ENCODE peak calls at places on chromosome 2, in four cellular contexts. I is GM12891, D is HepG2, U is HCT116. B is an unnamed sample.

GRCh38 chr2:22887426-22887825 is 497.6 kb upstream of the KLHL29 start:
- DNase-seq in I (no peak), D (no peak), U (no peak), B (no peak)

GRCh38 chr2:217147751-217148318 is 288.0 kb upstream of the TNP1 start:
- DNase-seq in I (no peak), D (no peak), U (no peak), B (no peak)

GRCh38 chr2:210480764-210481163 is 4.2 kb upstream of the LANCL1 start:
- DNase-seq in I (no peak), D (no peak), U (no peak), B (no peak)

GRCh38 chr2:128169497-128169896 is 78.5 kb downstream of the UGGT1 start:
- DNase-seq in I (no peak), D (peak), U (no peak), B (no peak)

GRCh38 chr2:54927751-54928615 is 122.3 kb downstream of the RTN4 start:
- DNase-seq in I (no peak), D (no peak), U (no peak), B (no peak)

GRCh38 chr2:30201990-30202389 is 29.3 kb upstream of the LBH start:
- DNase-seq in I (no peak), D (no peak), U (no peak), B (no peak)

GRCh38 chr2:158618859-158619490 is 162.2 kb downstream of the PKP4 start:
- DNase-seq in I (no peak), D (peak), U (no peak), B (no peak)

GRCh38 chr2:30139131-30139870 is 7.5 kb upstream of the YPEL5 start:
- DNase-seq in I (no peak), D (no peak), U (no peak), B (no peak)

GRCh38 chr2:85578243-85579180 is 1.1 kb downstream of the VAMP8 start:
- DNase-seq in I (no peak), D (no peak), U (no peak), B (no peak)

GRCh38 chr2:172777431-172777830 is 41.8 kb downstream of the RAPGEF4 start:
- DNase-seq in I (no peak), D (no peak), U (no peak), B (no peak)

GRCh38 chr2:203692039-203692710 is 14.3 kb upstream of the CD28 start:
- DNase-seq in I (no peak), D (peak), U (no peak), B (no peak)

GRCh38 chr2:11833601-11834000 is 87.2 kb downstream of the LPIN1 start:
- DNase-seq in I (no peak), D (no peak), U (no peak), B (no peak)

GRCh38 chr2:22020101-22020742 is 896.5 kb downstream of the TDRD15 start:
- DNase-seq in I (no peak), D (no peak), U (no peak), B (no peak)

GRCh38 chr2:43406643-43407042 is 180.2 kb upstream of the ZFP36L2 start:
- DNase-seq in I (no peak), D (no peak), U (no peak), B (no peak)

GRCh38 chr2:10776231-10776977 is 36.2 kb downstream of the PDIA6 start:
- DNase-seq in I (no peak), D (no peak), U (no peak), B (no peak)

GRCh38 chr2:167438206-167438605 is 549.9 kb downstream of the XIRP2 start:
- DNase-seq in I (no peak), D (peak), U (no peak), B (no peak)

GRCh38 chr2:190860985-190861721 is 19.5 kb upstream of the GLS start:
- DNase-seq in I (no peak), D (no peak), U (no peak), B (no peak)

GRCh38 chr2:22450831-22451230 is 934.1 kb upstream of the KLHL29 start:
- DNase-seq in I (no peak), D (no peak), U (no peak), B (no peak)

GRCh38 chr2:32357545-32358482 is 991 bp downstream of the BIRC6 start:
- DNase-seq in I (peak), D (peak), U (peak), B (peak)

GRCh38 chr2:222232846-222233245 is 66.0 kb downstream of the PAX3 start:
- DNase-seq in I (no peak), D (no peak), U (no peak), B (no peak)

GRCh38 chr2:59926706-59927105 is 626.7 kb downstream of the BCL11A start:
- DNase-seq in I (no peak), D (no peak), U (no peak), B (no peak)

GRCh38 chr2:150944315-150944714 is 317.3 kb downstream of the RBM43 start:
- DNase-seq in I (no peak), D (no peak), U (no peak), B (no peak)

GRCh38 chr2:45177870-45178269 is 168.6 kb upstream of the SIX2 start:
- DNase-seq in I (no peak), D (no peak), U (no peak), B (no peak)

GRCh38 chr2:227395556-227395955 is 7.8 kb upstream of the SCYGR1 start:
- DNase-seq in I (no peak), D (no peak), U (no peak), B (no peak)

GRCh38 chr2:203534486-203535077 is 519 bp downstream of the RAPH1 start:
- DNase-seq in I (peak), D (peak), U (no peak), B (peak)

GRCh38 chr2:78020500-78020899 is 498.3 kb upstream of the LRRTM4 start:
- DNase-seq in I (no peak), D (no peak), U (no peak), B (no peak)

GRCh38 chr2:20999906-21000645 is 43.8 kb downstream of the APOB start:
- DNase-seq in I (no peak), D (no peak), U (no peak), B (no peak)

GRCh38 chr2:1544478-1545069 is 131.3 kb downstream of the TPO start:
- DNase-seq in I (no peak), D (no peak), U (no peak), B (no peak)

GRCh38 chr2:202632682-202633081 is 2.1 kb upstream of the FAM117B start:
- DNase-seq in I (no peak), D (no peak), U (no peak), B (no peak)

GRCh38 chr2:106147665-106148064 is 46.4 kb downstream of the UXS1 start:
- DNase-seq in I (no peak), D (no peak), U (no peak), B (no peak)

GRCh38 chr2:235988271-235989015 is 179.7 kb downstream of the GBX2 start:
- DNase-seq in I (no peak), D (no peak), U (no peak), B (no peak)

GRCh38 chr2:135612319-135612718 is 81.0 kb downstream of the R3HDM1 start:
- DNase-seq in I (no peak), D (no peak), U (no peak), B (no peak)

GRCh38 chr2:102850888-102851287 is 89.1 kb downstream of the TMEM182 start:
- DNase-seq in I (no peak), D (no peak), U (no peak), B (no peak)

GRCh38 chr2:70565039-70565731 is 11.6 kb upstream of the TGFA start:
- DNase-seq in I (no peak), D (peak), U (no peak), B (no peak)

GRCh38 chr2:187769437-187769836 is 215.2 kb upstream of the TFPI start:
- DNase-seq in I (no peak), D (no peak), U (no peak), B (no peak)
- TF ChIP-seq POLR2AphosphoS5 in I (no peak), D (no peak), U (no peak), B (no peak)

GRCh38 chr2:179263460-179264237 is 983 bp downstream of the SESTD1 start:
- DNase-seq in I (no peak), D (peak), U (no peak), B (peak)
- TF ChIP-seq POLR2A in I (no peak), D (no peak), U (no peak), B (peak)

GRCh38 chr2:27798476-27798875 is 27.0 kb downstream of the MRPL33 start:
- DNase-seq in I (no peak), D (no peak), U (no peak), B (no peak)

GRCh38 chr2:27796991-27797752 is 25.7 kb downstream of the MRPL33 start:
- DNase-seq in I (no peak), D (no peak), U (no peak), B (no peak)

GRCh38 chr2:27795093-27795834 is 23.7 kb downstream of the MRPL33 start:
- DNase-seq in I (no peak), D (peak), U (no peak), B (no peak)

GRCh38 chr2:27792759-27793158 is 21.2 kb downstream of the MRPL33 start:
- DNase-seq in I (no peak), D (no peak), U (no peak), B (no peak)

DNA sequence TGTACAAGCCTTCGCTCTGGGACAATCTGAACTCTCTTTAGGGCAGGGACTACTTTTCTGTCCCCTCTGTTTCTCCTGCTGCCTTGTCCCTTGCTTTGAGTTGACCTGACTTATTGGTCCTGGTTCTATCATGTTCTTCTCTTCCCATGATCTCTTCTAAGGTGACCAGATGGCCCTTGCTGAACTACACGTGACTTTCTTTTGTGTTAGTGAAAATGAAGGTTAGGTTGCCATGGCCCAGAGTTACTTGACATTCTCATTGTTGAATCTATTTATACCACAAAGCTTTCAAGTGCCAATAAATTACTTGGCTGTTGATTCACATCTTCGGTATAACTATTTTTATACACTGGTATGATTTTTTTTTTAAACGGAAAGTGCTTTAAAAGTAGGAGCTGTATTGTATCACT is 24.4 kb downstream of the MRPL33 start:
- DNase-seq in I (no peak), D (no peak), U (no peak), B (no peak)
- TF ChIP-seq POLR2AphosphoS5 in I (no peak), D (no peak), U (no peak), B (no peak)

GRCh38 chr2:28398101-28398834 is 5.6 kb downstream of the FOSL2 start:
- DNase-seq in I (no peak), D (no peak), U (no peak), B (no peak)
- TF ChIP-seq POLR2A in I (no peak), D (no peak), U (no peak), B (no peak)

DNA sequence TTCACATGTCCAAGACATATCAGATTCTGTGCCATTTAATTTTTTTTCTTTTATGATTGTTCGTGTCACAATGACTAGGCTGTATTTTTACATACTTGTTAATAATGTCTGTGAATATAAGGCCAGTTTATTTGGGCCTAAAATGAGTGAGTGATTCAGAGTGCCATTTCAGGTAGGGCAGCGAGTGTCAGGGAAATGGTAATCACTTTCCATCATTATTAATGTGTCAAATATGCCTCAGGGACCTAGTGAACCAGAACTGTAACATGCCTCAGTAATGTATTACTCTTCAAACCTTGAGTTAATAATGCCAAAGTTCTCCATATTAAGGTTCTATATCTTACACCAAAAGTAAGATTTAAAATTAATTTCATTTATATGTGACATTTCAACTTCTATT is 8.6 kb downstream of the FAM171B start:
- DNase-seq in I (no peak), D (no peak), U (no peak), B (no peak)
- TF ChIP-seq POLR2AphosphoS5 in I (no peak), D (no peak), U (no peak), B (no peak)

GRCh38 chr2:65027611-65028244 is 28.5 kb upstream of the CEP68 start:
- DNase-seq in I (no peak), D (no peak), U (no peak), B (no peak)

GRCh38 chr2:65025453-65026128 is 30.6 kb upstream of the CEP68 start:
- DNase-seq in I (no peak), D (peak), U (no peak), B (no peak)

GRCh38 chr2:65026154-65026553 is 30.1 kb upstream of the CEP68 start:
- DNase-seq in I (no peak), D (peak), U (no peak), B (no peak)

GRCh38 chr2:65024149-65024829 is 31.9 kb upstream of the CEP68 start:
- DNase-seq in I (no peak), D (no peak), U (peak), B (no peak)

GRCh38 chr2:65026640-65027464 is 29.4 kb upstream of the CEP68 start:
- DNase-seq in I (no peak), D (no peak), U (no peak), B (no peak)
- TF ChIP-seq POLR2A in I (no peak), D (no peak), U (no peak), B (no peak)

DNA sequence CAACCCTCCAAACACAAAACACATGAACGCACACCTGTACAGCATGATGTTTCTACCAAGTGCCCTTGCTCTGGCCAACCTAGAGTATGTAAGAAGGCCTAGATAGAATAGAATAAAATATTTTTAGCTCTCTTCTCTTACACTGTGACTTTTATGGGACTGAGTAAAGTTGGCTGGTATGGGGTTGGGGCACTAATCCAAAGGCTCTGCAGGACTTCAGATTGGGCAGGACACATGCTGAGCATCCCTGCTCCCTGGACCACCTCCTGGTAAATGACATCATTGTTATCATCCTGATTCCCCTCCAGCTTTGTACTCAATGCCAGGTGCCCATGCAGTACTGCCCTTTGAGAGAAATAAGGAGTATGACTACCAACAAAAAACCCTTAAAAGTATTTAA is 322.2 kb downstream of the SLC8A1 start:
- DNase-seq in I (no peak), D (no peak), U (no peak), B (no peak)
- TF ChIP-seq POLR2AphosphoS5 in I (no peak), D (no peak), U (no peak), B (no peak)

DNA sequence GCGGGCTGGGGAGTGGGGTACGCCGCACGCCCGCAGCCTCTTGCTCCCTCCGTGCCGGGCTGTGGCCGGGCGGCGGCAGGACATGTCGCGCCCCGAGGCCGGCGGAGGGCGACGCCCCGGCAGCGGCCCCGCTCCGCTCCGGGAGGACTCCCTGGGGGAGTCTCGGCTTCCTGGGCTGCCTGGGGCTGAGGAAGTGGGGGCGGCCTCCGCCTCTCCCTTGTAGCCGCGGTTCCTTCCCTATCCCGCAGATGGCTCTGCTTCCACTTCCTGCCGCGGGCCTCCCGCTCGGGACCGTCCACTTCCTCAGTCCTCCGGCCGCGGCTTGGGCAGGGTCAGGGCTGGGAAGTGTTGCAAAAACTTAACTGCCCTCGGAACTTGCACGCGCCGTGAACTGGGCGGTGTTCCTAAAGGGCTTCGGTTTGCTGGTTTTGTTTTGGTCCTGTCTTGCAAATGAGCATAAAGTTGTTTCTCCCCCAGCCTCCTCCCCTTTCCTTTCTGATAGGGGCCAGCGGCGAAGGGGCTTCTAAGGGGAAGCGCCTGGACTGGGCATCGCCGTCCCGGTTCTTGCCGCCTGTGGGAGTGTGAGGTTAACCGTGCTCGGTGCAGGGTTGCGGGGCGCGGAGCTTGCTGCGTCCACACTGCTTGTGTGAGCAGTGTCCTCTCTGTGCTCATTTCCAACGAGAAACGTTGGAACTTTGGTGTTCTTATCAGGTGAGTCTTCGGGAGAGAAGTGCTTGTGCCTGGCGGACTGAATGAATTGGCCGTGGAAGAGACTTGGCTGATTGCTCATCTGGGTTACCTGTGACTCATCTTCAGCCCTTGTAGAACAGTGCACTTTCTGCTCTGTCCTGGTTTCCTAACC is 600 bp downstream of the RALB start:
- DNase-seq in I (peak), D (peak), U (no peak), B (no peak)
- TF ChIP-seq POLR2A in I (no peak), D (peak), U (no peak), B (no peak)

B was measured in GM12892.